ENCODE peak calls at places on chromosomes 11 and 22, in eight cellular contexts. T, U, A, C, Q, X, J and Z are unnamed samples.

GRCh38 chr22:44972363-44973083 is 37.3 kb downstream of the PHF21B start:
- DNase-seq in T (no peak), U (no peak), A (no peak), C (no peak), Q (no peak), X (peak), J (no peak), Z (no peak)

GRCh38 chr22:36340621-36341020 is 47.1 kb downstream of the MYH9 start:
- DNase-seq in T (no peak), U (no peak), A (no peak), C (no peak), Q (no peak), X (no peak), J (no peak), Z (no peak)

GRCh38 chr11:15493921-15494630 is 379.4 kb downstream of the INSC start:
- DNase-seq in T (no peak), U (no peak), A (no peak), C (no peak), Q (no peak), X (peak), J (no peak), Z (no peak)

GRCh38 chr11:36627471-36627870 is 29.4 kb upstream of the RAG2 start:
- DNase-seq in T (no peak), U (no peak), A (no peak), C (no peak), Q (no peak), X (no peak), J (no peak), Z (no peak)

GRCh38 chr22:49866646-49867045 is 13.0 kb downstream of the ZBED4 start:
- DNase-seq in T (no peak), U (no peak), A (no peak), C (no peak), Q (no peak), X (no peak), J (no peak), Z (no peak)

GRCh38 chr11:17431139-17431538 is 42.7 kb upstream of the KCNJ11 start:
- DNase-seq in T (no peak), U (no peak), A (no peak), C (no peak), Q (no peak), X (no peak), J (no peak), Z (no peak)

GRCh38 chr11:6321961-6322362 is 1.7 kb upstream of the CAVIN3 start:
- DNase-seq in T (no peak), U (no peak), A (no peak), C (no peak), Q (no peak), X (no peak), J (no peak), Z (no peak)

GRCh38 chr11:2376751-2377451 is at the start of gene CD81:
- DNase-seq in T (no peak), U (peak), A (no peak), C (no peak), Q (peak), X (no peak), J (peak), Z (peak)

GRCh38 chr11:57482782-57483569 is 22.6 kb downstream of the RTN4RL2 start:
- DNase-seq in T (no peak), U (no peak), A (no peak), C (no peak), Q (peak), X (no peak), J (peak), Z (peak)

GRCh38 chr11:103395612-103396011 is 286.4 kb downstream of the DYNC2H1 start:
- DNase-seq in T (no peak), U (no peak), A (no peak), C (peak), Q (no peak), X (no peak), J (no peak), Z (no peak)

GRCh38 chr11:125585486-125585885 is 7.2 kb upstream of the STT3A start:
- DNase-seq in T (no peak), U (no peak), A (no peak), C (no peak), Q (no peak), X (no peak), J (no peak), Z (no peak)

GRCh38 chr11:69292221-69292648 is 1.7 kb upstream of the MYEOV start:
- DNase-seq in T (no peak), U (peak), A (no peak), C (no peak), Q (no peak), X (no peak), J (no peak), Z (peak)

GRCh38 chr11:15062631-15063030 is 10.8 kb upstream of the CALCB start:
- DNase-seq in T (no peak), U (no peak), A (no peak), C (no peak), Q (no peak), X (no peak), J (no peak), Z (no peak)

GRCh38 chr22:30301995-30302809 is 12.9 kb upstream of the CASTOR1 start:
- DNase-seq in T (no peak), U (no peak), A (no peak), C (no peak), Q (no peak), X (no peak), J (no peak), Z (peak)

GRCh38 chr22:26547426-26547825 is 35.2 kb upstream of the TFIP11 start:
- DNase-seq in T (no peak), U (no peak), A (no peak), C (peak), Q (no peak), X (no peak), J (no peak), Z (no peak)